ENCODE peak calls at places on chromosomes 12 and 14, in nine cellular contexts. N is foreskin keratinocyte; H is endodermal cell; F is MM.1S; M is GM12878; D is tibial nerve; S is CD4-positive, alpha-beta T cell; P is tibial artery; K is left ventricle myocardium inferior. W is an unnamed sample.

GRCh38 chr12:94829552-94829951 is 173.9 kb downstream of the NDUFA12 start:
- DNase-seq in D (no peak), M (no peak), S (no peak), N (no peak), F (no peak), H (no peak), P (no peak), K (no peak), W (no peak)

GRCh38 chr12:46472893-46473633 is 100.5 kb upstream of the SLC38A2 start:
- DNase-seq in M (no peak), F (no peak), N (no peak), H (no peak), S (no peak), P (no peak), K (no peak), D (no peak), W (no peak)

GRCh38 chr14:105532735-105533141 is 6.4 kb downstream of the TMEM121 start:
- DNase-seq in S (no peak), H (peak), K (no peak), N (no peak), M (no peak), F (no peak), P (no peak), D (no peak), W (no peak)

GRCh38 chr12:53232641-53233538 is 881 bp upstream of the RARG start:
- DNase-seq in D (peak), P (peak), S (no peak), M (no peak), F (peak), N (peak), H (peak), K (peak), W (no peak)

GRCh38 chr12:131067993-131068942 is 114.6 kb downstream of the ADGRD1 start:
- DNase-seq in K (peak), H (peak), M (no peak), N (no peak), F (no peak), P (peak), D (no peak), S (no peak), W (no peak)

GRCh38 chr12:52139579-52140062 is 52.2 kb downstream of the KRT80 start:
- DNase-seq in H (peak), S (peak), P (no peak), D (no peak), K (no peak), M (no peak), F (peak), N (no peak), W (no peak)

GRCh38 chr14:51342226-51342625 is 102.2 kb downstream of the TMX1 start:
- DNase-seq in M (no peak), P (no peak), N (peak), D (no peak), H (no peak), F (no peak), K (no peak), S (no peak), W (no peak)

GRCh38 chr12:50612882-50613281 is 108.1 kb downstream of the DIP2B start:
- DNase-seq in D (no peak), F (no peak), P (no peak), N (no peak), H (no peak), K (no peak), S (no peak), M (no peak), W (no peak)

GRCh38 chr12:3357950-3358525 is 133.0 kb upstream of the PRMT8 start:
- DNase-seq in P (no peak), F (no peak), D (no peak), K (no peak), H (no peak), S (no peak), M (no peak), N (no peak), W (no peak)

GRCh38 chr14:52553002-52553670 is 500 bp downstream of the GPR137C start:
- DNase-seq in H (peak), N (peak), S (peak), P (peak), M (no peak), F (peak), K (peak), D (no peak), W (peak)

GRCh38 chr12:68631177-68631576 is 20.5 kb downstream of the RAP1B start:
- DNase-seq in K (no peak), N (no peak), F (no peak), P (no peak), M (no peak), S (no peak), D (no peak), H (no peak), W (no peak)

GRCh38 chr12:113422030-113422900 is at the start of gene SDSL:
- DNase-seq in S (no peak), D (peak), M (peak), K (peak), H (peak), N (peak), P (peak), F (peak), W (peak)

GRCh38 chr12:124347805-124348658 is 53.1 kb downstream of the RFLNA start:
- DNase-seq in K (no peak), P (no peak), D (no peak), H (peak), F (no peak), N (no peak), M (no peak), S (peak), W (no peak)

GRCh38 chr12:28340261-28340660 is 150.0 kb downstream of the CCDC91 start:
- DNase-seq in N (no peak), D (no peak), F (no peak), P (no peak), S (no peak), M (no peak), K (no peak), H (no peak), W (no peak)

GRCh38 chr14:24673534-24674203 is 39.7 kb upstream of the GZMB start:
- DNase-seq in P (no peak), F (peak), K (no peak), H (peak), M (peak), N (peak), D (no peak), S (peak), W (no peak)

GRCh38 chr14:103716091-103716801 is 636 bp downstream of the ZFYVE21 start:
- DNase-seq in H (no peak), D (no peak), P (no peak), K (no peak), M (no peak), S (no peak), F (peak), N (no peak), W (no peak)
- TF ChIP-seq CTCF in H (no peak), D (no peak), P (no peak), K (no peak), M (no peak), S (no peak), F (no peak), N (no peak), W (no peak)

GRCh38 chr14:96249016-96249415 is 7.0 kb upstream of the BDKRB1 start:
- DNase-seq in K (no peak), H (no peak), D (peak), P (peak), F (no peak), M (no peak), S (no peak), N (no peak), W (no peak)
- H3K27ac ChIP-seq in K (no peak), H (no peak), D (no peak), P (no peak), F (no peak), M (no peak), S (no peak), N (no peak), W (no peak)

GRCh38 chr12:104456417-104456949 is at the start of gene CHST11:
- DNase-seq in S (peak), D (peak), N (peak), F (peak), P (peak), M (no peak), K (peak), H (peak), W (peak)
- TF ChIP-seq CTCF in S (no peak), D (peak), N (peak), F (peak), P (peak), M (peak), K (peak), H (peak), W (no peak)

GRCh38 chr14:101820283-101820798 is 58.8 kb downstream of the PPP2R5C start:
- DNase-seq in M (peak), K (no peak), D (no peak), F (no peak), P (no peak), H (no peak), S (no peak), N (no peak), W (no peak)
- H3K27ac ChIP-seq in M (peak), K (peak), D (no peak), F (no peak), P (no peak), H (no peak), S (peak), N (no peak), W (no peak)

GRCh38 chr12:107326237-107326636 is 232.9 kb upstream of the CRY1 start:
- DNase-seq in K (no peak), N (no peak), H (no peak), F (no peak), S (no peak), P (no peak), M (no peak), D (no peak), W (no peak)
- TF ChIP-seq CTCF in K (no peak), N (no peak), H (peak), F (no peak), S (no peak), P (no peak), M (no peak), D (no peak), W (no peak)

GRCh38 chr12:8827551-8828347 is 5.3 kb downstream of the A2ML1 start:
- DNase-seq in S (no peak), H (no peak), K (no peak), F (no peak), D (no peak), M (no peak), P (no peak), N (peak), W (no peak)
- H3K27ac ChIP-seq in S (no peak), H (no peak), K (no peak), F (no peak), D (no peak), M (no peak), P (no peak), N (peak), W (no peak)

DNA sequence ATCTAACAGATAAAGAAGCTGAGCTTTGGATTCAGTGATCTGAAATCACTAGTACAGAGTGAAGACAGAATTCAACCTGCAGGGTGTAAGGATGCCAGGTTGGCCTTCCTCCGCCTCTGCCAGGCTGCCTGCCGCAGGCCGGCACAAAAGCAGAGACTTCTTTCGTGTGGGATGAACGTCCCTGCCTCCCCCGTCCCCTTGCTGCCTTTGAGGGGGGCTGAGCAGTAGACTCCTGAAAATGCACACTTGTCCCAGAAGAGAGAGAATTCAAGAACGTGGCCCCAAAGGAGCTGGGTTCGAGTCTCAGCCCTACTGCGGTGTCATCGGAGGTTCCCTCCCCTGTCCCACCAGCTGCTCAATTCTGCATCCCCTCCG is 154.3 kb downstream of the BCL11B start:
- DNase-seq in S (no peak), N (no peak), D (no peak), M (no peak), H (peak), K (no peak), P (no peak), F (no peak), W (no peak)
- TF ChIP-seq CTCF in S (no peak), N (no peak), D (no peak), M (no peak), H (no peak), K (no peak), P (no peak), F (no peak), W (no peak)

W was measured in dorsolateral prefrontal cortex.